ENCODE peak calls at places on chromosome 3, in four cellular contexts. One of them, this sample, is unnamed. For H3K4me1, the result is how much of the 10 kb centered on the place peaks cover.

GRCh38 chr3:175932586-175932985 is 1073.5 kb downstream of the NAALADL2 start:
- ATAC-seq in HepG2: no peak
- ATAC-seq in naive thymus-derived CD4-positive, alpha-beta T cell: no peak
- ATAC-seq in foreskin keratinocyte: no peak
- ATAC-seq in this sample: no peak

GRCh38 chr3:171256445-171257250 is 203.6 kb downstream of the TNIK start:
- ATAC-seq in HepG2: no peak
- ATAC-seq in naive thymus-derived CD4-positive, alpha-beta T cell: no peak
- ATAC-seq in foreskin keratinocyte: peak
- ATAC-seq in this sample: no peak

GRCh38 chr3:179681492-179682263 is 28.8 kb downstream of the USP13 start:
- ATAC-seq in HepG2: no peak
- ATAC-seq in naive thymus-derived CD4-positive, alpha-beta T cell: no peak
- ATAC-seq in foreskin keratinocyte: no peak
- ATAC-seq in this sample: no peak

GRCh38 chr3:39222462-39222861 is 30.1 kb upstream of the XIRP1 start:
- ATAC-seq in HepG2: no peak
- ATAC-seq in naive thymus-derived CD4-positive, alpha-beta T cell: peak
- ATAC-seq in foreskin keratinocyte: no peak
- ATAC-seq in this sample: no peak

GRCh38 chr3:144121661-144122060 is 150.0 kb downstream of the DIPK2A start:
- ATAC-seq in HepG2: no peak
- ATAC-seq in naive thymus-derived CD4-positive, alpha-beta T cell: no peak
- ATAC-seq in foreskin keratinocyte: no peak
- ATAC-seq in this sample: no peak

GRCh38 chr3:40268708-40269524 is 40.6 kb upstream of the EIF1B start:
- ATAC-seq in HepG2: no peak
- ATAC-seq in naive thymus-derived CD4-positive, alpha-beta T cell: no peak
- ATAC-seq in foreskin keratinocyte: no peak
- ATAC-seq in this sample: no peak

GRCh38 chr3:46717447-46718231 is at the start of gene PRSS50:
- ATAC-seq in HepG2: peak
- ATAC-seq in naive thymus-derived CD4-positive, alpha-beta T cell: peak
- ATAC-seq in foreskin keratinocyte: peak
- ATAC-seq in this sample: no peak

GRCh38 chr3:14861031-14861430 is 42.3 kb downstream of the FGD5 start:
- ATAC-seq in HepG2: no peak
- ATAC-seq in naive thymus-derived CD4-positive, alpha-beta T cell: no peak
- ATAC-seq in foreskin keratinocyte: no peak
- ATAC-seq in this sample: peak

GRCh38 chr3:129068291-129068886 is 7.8 kb downstream of the GP9 start:
- ATAC-seq in HepG2: no peak
- ATAC-seq in naive thymus-derived CD4-positive, alpha-beta T cell: peak
- ATAC-seq in foreskin keratinocyte: peak
- ATAC-seq in this sample: no peak

GRCh38 chr3:114214542-114215341 is 22.6 kb downstream of the ZNF80 start:
- ATAC-seq in HepG2: no peak
- ATAC-seq in naive thymus-derived CD4-positive, alpha-beta T cell: peak
- ATAC-seq in foreskin keratinocyte: no peak
- ATAC-seq in this sample: no peak

GRCh38 chr3:72182206-72182605 is 397.3 kb upstream of the PROK2 start:
- ATAC-seq in HepG2: peak
- ATAC-seq in naive thymus-derived CD4-positive, alpha-beta T cell: no peak
- ATAC-seq in foreskin keratinocyte: no peak
- ATAC-seq in this sample: no peak

GRCh38 chr3:132276228-132276906 is 40.8 kb upstream of the ACP3 start:
- ATAC-seq in HepG2: no peak
- ATAC-seq in naive thymus-derived CD4-positive, alpha-beta T cell: no peak
- ATAC-seq in foreskin keratinocyte: no peak
- ATAC-seq in this sample: no peak

GRCh38 chr3:52036222-52036694 is 20.1 kb downstream of the DUSP7 start:
- ATAC-seq in HepG2: no peak
- ATAC-seq in naive thymus-derived CD4-positive, alpha-beta T cell: no peak
- ATAC-seq in foreskin keratinocyte: peak
- ATAC-seq in this sample: no peak

GRCh38 chr3:126531051-126531330 is 7.0 kb downstream of the CHST13 start:
- ATAC-seq in HepG2: no peak
- ATAC-seq in naive thymus-derived CD4-positive, alpha-beta T cell: no peak
- ATAC-seq in foreskin keratinocyte: no peak
- ATAC-seq in this sample: no peak

GRCh38 chr3:71415708-71416108 is 167.8 kb downstream of the FOXP1 start:
- ATAC-seq in HepG2: peak
- ATAC-seq in naive thymus-derived CD4-positive, alpha-beta T cell: peak
- ATAC-seq in foreskin keratinocyte: no peak
- ATAC-seq in this sample: no peak

GRCh38 chr3:127744875-127745274 is 72.1 kb downstream of the ABTB1 start:
- ATAC-seq in HepG2: no peak
- ATAC-seq in naive thymus-derived CD4-positive, alpha-beta T cell: no peak
- ATAC-seq in foreskin keratinocyte: no peak
- ATAC-seq in this sample: no peak

GRCh38 chr3:127742580-127742979 is 69.8 kb downstream of the ABTB1 start:
- ATAC-seq in HepG2: no peak
- ATAC-seq in naive thymus-derived CD4-positive, alpha-beta T cell: no peak
- ATAC-seq in foreskin keratinocyte: no peak
- ATAC-seq in this sample: no peak

GRCh38 chr3:127745656-127746399 is 73.1 kb downstream of the ABTB1 start:
- ATAC-seq in HepG2: no peak
- ATAC-seq in naive thymus-derived CD4-positive, alpha-beta T cell: no peak
- ATAC-seq in foreskin keratinocyte: no peak
- ATAC-seq in this sample: no peak

GRCh38 chr3:127743676-127744075 is 70.9 kb downstream of the ABTB1 start:
- ATAC-seq in HepG2: no peak
- ATAC-seq in naive thymus-derived CD4-positive, alpha-beta T cell: no peak
- ATAC-seq in foreskin keratinocyte: no peak
- ATAC-seq in this sample: no peak

GRCh38 chr3:127744216-127744815 is 71.6 kb downstream of the ABTB1 start:
- ATAC-seq in HepG2: no peak
- ATAC-seq in naive thymus-derived CD4-positive, alpha-beta T cell: no peak
- ATAC-seq in foreskin keratinocyte: no peak
- ATAC-seq in this sample: no peak
- H3K4me1 ChIP-seq in HepG2: under half
- H3K4me1 ChIP-seq in naive thymus-derived CD4-positive, alpha-beta T cell: under half
- H3K4me1 ChIP-seq in foreskin keratinocyte: under half
- H3K4me1 ChIP-seq in this sample: half or more

DNA sequence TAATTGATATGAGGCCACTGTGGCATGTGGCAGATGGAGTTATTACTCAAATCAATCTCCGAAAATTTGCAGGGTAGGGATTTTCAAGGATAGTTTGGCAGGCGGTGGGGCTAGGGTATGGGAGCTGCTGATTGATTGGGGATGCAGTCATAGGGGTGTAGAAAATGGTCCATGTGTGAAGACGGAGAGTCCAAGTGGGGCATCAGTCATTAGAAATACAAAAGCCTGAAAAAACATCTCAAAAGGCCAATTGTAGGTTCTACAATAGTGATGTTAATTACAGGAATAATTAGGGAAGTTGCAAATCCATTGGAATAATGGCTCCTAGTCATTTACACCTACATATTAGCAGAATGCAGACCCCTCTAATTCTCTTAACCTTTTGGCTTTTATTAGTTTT is 4.9 kb downstream of the LEKR1 start:
- ATAC-seq in HepG2: no peak
- ATAC-seq in naive thymus-derived CD4-positive, alpha-beta T cell: no peak
- ATAC-seq in foreskin keratinocyte: no peak
- ATAC-seq in this sample: no peak
- H3K4me1 ChIP-seq in HepG2: under half
- H3K4me1 ChIP-seq in naive thymus-derived CD4-positive, alpha-beta T cell: under half
- H3K4me1 ChIP-seq in foreskin keratinocyte: under half
- H3K4me1 ChIP-seq in this sample: under half

GRCh38 chr3:50260027-50260941 is 8.7 kb upstream of the SEMA3B start:
- ATAC-seq in HepG2: peak
- ATAC-seq in naive thymus-derived CD4-positive, alpha-beta T cell: peak
- ATAC-seq in foreskin keratinocyte: peak
- ATAC-seq in this sample: peak
- H3K4me1 ChIP-seq in HepG2: half or more
- H3K4me1 ChIP-seq in naive thymus-derived CD4-positive, alpha-beta T cell: under half
- H3K4me1 ChIP-seq in foreskin keratinocyte: under half
- H3K4me1 ChIP-seq in this sample: under half

GRCh38 chr3:123094914-123095313 is 28.1 kb downstream of the PDIA5 start:
- ATAC-seq in HepG2: no peak
- ATAC-seq in naive thymus-derived CD4-positive, alpha-beta T cell: no peak
- ATAC-seq in foreskin keratinocyte: no peak
- ATAC-seq in this sample: no peak
- H3K4me1 ChIP-seq in HepG2: under half
- H3K4me1 ChIP-seq in naive thymus-derived CD4-positive, alpha-beta T cell: under half
- H3K4me1 ChIP-seq in foreskin keratinocyte: under half
- H3K4me1 ChIP-seq in this sample: under half

GRCh38 chr3:148997623-148998022 is 6.3 kb downstream of the GYG1 start:
- ATAC-seq in HepG2: no peak
- ATAC-seq in naive thymus-derived CD4-positive, alpha-beta T cell: no peak
- ATAC-seq in foreskin keratinocyte: no peak
- ATAC-seq in this sample: no peak
- H3K4me1 ChIP-seq in HepG2: under half
- H3K4me1 ChIP-seq in naive thymus-derived CD4-positive, alpha-beta T cell: under half
- H3K4me1 ChIP-seq in foreskin keratinocyte: under half
- H3K4me1 ChIP-seq in this sample: half or more

DNA sequence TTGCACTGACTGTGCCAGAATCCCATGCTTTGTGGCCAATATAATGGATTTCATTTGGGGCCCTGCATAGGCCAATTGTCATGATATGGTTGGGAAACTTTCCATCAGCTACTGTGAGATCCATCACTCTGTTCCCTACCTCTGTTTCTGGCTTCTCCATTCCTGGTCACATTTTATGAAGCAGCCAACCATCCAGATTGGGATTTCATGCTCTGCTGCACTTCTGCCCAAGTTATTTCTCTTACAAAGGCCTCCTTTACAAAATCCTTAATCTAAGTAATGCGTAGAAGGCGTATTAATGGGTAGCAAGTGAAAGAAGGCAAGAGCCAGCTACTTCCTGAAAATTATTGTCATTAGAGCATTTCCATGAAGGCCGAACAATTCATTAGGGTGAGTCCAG is 221.1 kb downstream of the LRTM1 start:
- ATAC-seq in HepG2: no peak
- ATAC-seq in naive thymus-derived CD4-positive, alpha-beta T cell: no peak
- ATAC-seq in foreskin keratinocyte: no peak
- ATAC-seq in this sample: no peak
- H3K4me1 ChIP-seq in HepG2: under half
- H3K4me1 ChIP-seq in naive thymus-derived CD4-positive, alpha-beta T cell: under half
- H3K4me1 ChIP-seq in foreskin keratinocyte: under half
- H3K4me1 ChIP-seq in this sample: under half

GRCh38 chr3:11601446-11602241 is 42.1 kb downstream of the VGLL4 start:
- ATAC-seq in HepG2: no peak
- ATAC-seq in naive thymus-derived CD4-positive, alpha-beta T cell: peak
- ATAC-seq in foreskin keratinocyte: no peak
- ATAC-seq in this sample: no peak

GRCh38 chr3:11602886-11603285 is 40.8 kb downstream of the VGLL4 start:
- ATAC-seq in HepG2: no peak
- ATAC-seq in naive thymus-derived CD4-positive, alpha-beta T cell: no peak
- ATAC-seq in foreskin keratinocyte: no peak
- ATAC-seq in this sample: no peak

GRCh38 chr3:11600501-11601282 is 43.0 kb downstream of the VGLL4 start:
- ATAC-seq in HepG2: peak
- ATAC-seq in naive thymus-derived CD4-positive, alpha-beta T cell: no peak
- ATAC-seq in foreskin keratinocyte: peak
- ATAC-seq in this sample: peak

GRCh38 chr3:11603628-11604027 is 40.1 kb downstream of the VGLL4 start:
- ATAC-seq in HepG2: no peak
- ATAC-seq in naive thymus-derived CD4-positive, alpha-beta T cell: no peak
- ATAC-seq in foreskin keratinocyte: no peak
- ATAC-seq in this sample: peak

DNA sequence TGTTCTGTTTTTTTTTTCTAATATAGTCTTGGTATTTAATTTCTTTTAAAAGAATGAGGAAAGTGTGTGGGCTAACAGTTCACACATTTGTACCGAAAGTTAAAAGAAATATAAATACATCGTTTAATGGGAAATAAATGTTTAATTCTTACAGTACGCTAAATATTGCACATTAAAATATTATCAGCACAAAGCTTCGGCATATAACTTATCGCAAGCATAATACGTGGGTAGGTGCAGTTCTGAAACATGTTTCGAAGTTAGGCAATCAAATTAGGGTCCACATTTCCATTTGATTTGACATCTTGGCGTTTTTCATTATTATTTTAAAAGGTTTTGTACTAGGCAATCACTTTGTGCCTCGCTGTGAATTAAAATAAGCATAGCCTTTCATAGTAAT is 41.3 kb downstream of the VGLL4 start:
- ATAC-seq in HepG2: no peak
- ATAC-seq in naive thymus-derived CD4-positive, alpha-beta T cell: no peak
- ATAC-seq in foreskin keratinocyte: no peak
- ATAC-seq in this sample: no peak
- H3K4me1 ChIP-seq in HepG2: under half
- H3K4me1 ChIP-seq in naive thymus-derived CD4-positive, alpha-beta T cell: under half
- H3K4me1 ChIP-seq in foreskin keratinocyte: under half
- H3K4me1 ChIP-seq in this sample: under half

GRCh38 chr3:65960087-65960486 is 78.6 kb downstream of the MAGI1 start:
- ATAC-seq in HepG2: no peak
- ATAC-seq in naive thymus-derived CD4-positive, alpha-beta T cell: no peak
- ATAC-seq in foreskin keratinocyte: no peak
- ATAC-seq in this sample: no peak
- H3K4me1 ChIP-seq in HepG2: half or more
- H3K4me1 ChIP-seq in naive thymus-derived CD4-positive, alpha-beta T cell: under half
- H3K4me1 ChIP-seq in foreskin keratinocyte: under half
- H3K4me1 ChIP-seq in this sample: under half